ENCODE peak calls at places on chromosomes 16 and 17, in eight cellular contexts. C, X, D, T, A, F, O and L are unnamed samples.

GRCh38 chr16:58384437-58385055 is 7.7 kb upstream of the GINS3 start:
- DNase-seq in C (no peak), F (no peak), T (no peak), D (no peak), X (no peak), A (no peak), O (no peak), L (no peak)

GRCh38 chr17:66654341-66654740 is 180.6 kb upstream of the CACNG5 start:
- DNase-seq in T (no peak), C (peak; percentile 51), X (no peak), O (no peak), F (peak; percentile 9), A (no peak), D (no peak), L (no peak)

GRCh38 chr17:2954898-2955445 is 108.4 kb downstream of the OR1D5 start:
- DNase-seq in C (peak; percentile 94), O (no peak), X (no peak), T (no peak), D (no peak), A (no peak), F (no peak), L (no peak)

GRCh38 chr17:44901323-44901965 is 2.2 kb upstream of the EFTUD2 start:
- DNase-seq in X (peak; percentile 75), D (no peak), A (no peak), O (no peak), F (no peak), C (peak; percentile 86), T (no peak), L (peak; percentile 17)

GRCh38 chr17:81962499-81963441 is 1.8 kb upstream of the NOTUM start:
- DNase-seq in O (no peak), T (no peak), D (peak; percentile 47), A (no peak), C (no peak), X (no peak), F (no peak), L (no peak)

GRCh38 chr16:88633684-88634140 is 4.7 kb upstream of the IL17C start:
- DNase-seq in T (peak; percentile 66), C (peak; percentile 57), A (peak; percentile 15), O (peak; percentile 26), F (no peak), X (no peak), D (peak; percentile 69), L (peak; percentile 31)

GRCh38 chr16:52068447-52069074 is 478.4 kb downstream of the TOX3 start:
- DNase-seq in X (no peak), A (peak; percentile 68), F (no peak), T (no peak), D (peak; percentile 72), O (peak; percentile 51), C (peak; percentile 9), L (peak; percentile 70)

GRCh38 chr17:75734674-75735294 is 13.5 kb downstream of the ITGB4 start:
- DNase-seq in F (no peak), A (no peak), D (no peak), O (no peak), C (no peak), T (no peak), X (no peak), L (no peak)

GRCh38 chr16:1543085-1543896 is 9.8 kb downstream of the TMEM204 start:
- DNase-seq in T (peak; percentile 28), A (no peak), X (no peak), F (no peak), O (peak; percentile 45), D (peak; percentile 17), C (peak; percentile 95), L (peak; percentile 39)

GRCh38 chr17:80591788-80592187 is 47.1 kb downstream of the RPTOR start:
- DNase-seq in C (no peak), X (no peak), A (no peak), F (no peak), D (no peak), T (no peak), O (no peak), L (no peak)

GRCh38 chr17:82528484-82529265 is 9.1 kb downstream of the FOXK2 start:
- DNase-seq in C (peak; percentile 29), O (no peak), X (peak; percentile 24), F (peak; percentile 44), T (no peak), A (peak; percentile 22), D (peak; percentile 52), L (no peak)

GRCh38 chr16:28937222-28937876 is 5.6 kb downstream of the CD19 start:
- DNase-seq in D (no peak), X (no peak), O (no peak), A (no peak), T (no peak), F (no peak), C (no peak), L (peak; percentile 11)

GRCh38 chr17:32142857-32143524 is 689 bp downstream of the RHOT1 start:
- DNase-seq in X (peak; percentile 22), O (peak; percentile 82), A (peak; percentile 30), T (no peak), D (peak; percentile 61), F (peak; percentile 23), C (peak; percentile 56), L (peak; percentile 83)

GRCh38 chr17:29061036-29061435 is 18.1 kb downstream of the PIPOX start:
- DNase-seq in D (no peak), T (no peak), O (peak; percentile 69), F (no peak), X (no peak), C (no peak), A (no peak), L (no peak)

GRCh38 chr16:26510924-26511323 is 555.8 kb upstream of the C16orf82 start:
- DNase-seq in O (no peak), A (no peak), X (no peak), T (no peak), F (no peak), D (no peak), C (no peak), L (no peak)

GRCh38 chr17:41932821-41933389 is 2.5 kb downstream of the ODAD4 start:
- DNase-seq in T (no peak), X (no peak), O (no peak), D (no peak), A (no peak), F (no peak), C (no peak), L (no peak)

GRCh38 chr16:24070851-24071250 is 185.3 kb upstream of the CACNG3 start:
- DNase-seq in F (no peak), A (peak; percentile 5), C (no peak), D (peak; percentile 81), O (peak; percentile 64), X (no peak), T (peak; percentile 19), L (peak; percentile 84)